ENCODE peak calls at places on chromosomes 6 and 20, in five cellular contexts. E is GM23248; N is HEK293T; X is NCI-H82; Y is activated CD4-positive, CD25-positive, alpha-beta regulatory T cell treated with anti-CD3 and anti-CD28 coated beads, Interleukin-2, amount 50 U/mL, for 16 hours. S is an unnamed sample.

GRCh38 chr6:35237466-35237865 is 22.1 kb upstream of the ZNF76 start:
- DNase-seq in E (no peak), Y (no peak), X (no peak), N (no peak), S (no peak)

GRCh38 chr6:163777706-163778105 is 363.2 kb downstream of the QKI start:
- DNase-seq in Y (no peak), N (no peak), X (no peak), E (no peak), S (no peak)

GRCh38 chr20:37647946-37648345 is 45.9 kb upstream of the CTNNBL1 start:
- DNase-seq in N (no peak), Y (no peak), X (no peak), E (no peak), S (no peak)

GRCh38 chr6:219019-219570 is 73.2 kb upstream of the DUSP22 start:
- DNase-seq in E (no peak), N (no peak), X (no peak), Y (no peak), S (no peak)

GRCh38 chr20:17873410-17874270 is 95.0 kb downstream of the SNX5 start:
- DNase-seq in X (peak; percentile 21), N (no peak), Y (no peak), E (peak; percentile 98), S (no peak)

GRCh38 chr6:22748681-22749080 is 179.3 kb downstream of the HDGFL1 start:
- DNase-seq in N (no peak), Y (no peak), E (no peak), X (no peak), S (no peak)

GRCh38 chr20:63106108-63106764 is 99.5 kb upstream of the BHLHE23 start:
- DNase-seq in Y (no peak), N (no peak), E (peak; percentile 44), X (no peak), S (no peak)

GRCh38 chr20:25538838-25539665 is 46.3 kb downstream of the NINL start:
- DNase-seq in E (peak; percentile 1), Y (no peak), X (no peak), N (no peak), S (peak; percentile 43)

GRCh38 chr6:116247285-116247684 is 6.6 kb downstream of the TSPYL4 start:
- DNase-seq in E (no peak), N (no peak), X (no peak), Y (no peak), S (no peak)

GRCh38 chr6:30136570-30137286 is 788 bp downstream of the TRIM40 start:
- DNase-seq in E (no peak), Y (no peak), N (no peak), X (no peak), S (no peak)

GRCh38 chr6:160891690-160892089 is 99.9 kb upstream of the MAP3K4 start:
- DNase-seq in X (no peak), E (no peak), N (no peak), Y (no peak), S (no peak)

GRCh38 chr20:41245086-41245707 is 72.3 kb downstream of the ZHX3 start:
- DNase-seq in E (peak; percentile 42), N (no peak), X (no peak), Y (no peak), S (no peak)

GRCh38 chr6:12844284-12845223 is 128.0 kb downstream of the PHACTR1 start:
- DNase-seq in N (peak; percentile 50), X (peak; percentile 61), E (peak; percentile 56), Y (no peak), S (peak; percentile 9)

GRCh38 chr6:3217286-3217685 is 10.2 kb downstream of the TUBB2B start:
- DNase-seq in X (no peak), Y (no peak), E (no peak), N (no peak), S (no peak)

GRCh38 chr6:25156123-25156522 is 123.1 kb upstream of the CARMIL1 start:
- DNase-seq in X (no peak), E (no peak), N (no peak), Y (no peak), S (no peak)

GRCh38 chr20:1909097-1909496 is 13.9 kb downstream of the SIRPA start:
- DNase-seq in X (no peak), Y (no peak), E (no peak), N (no peak), S (no peak)

GRCh38 chr20:48285656-48286055 is 500.4 kb upstream of the SULF2 start:
- DNase-seq in N (no peak), E (no peak), X (peak; percentile 45), Y (no peak), S (no peak)